ENCODE peak calls at places on chromosomes 4 and X, in seven cellular contexts. One of them, this sample, is unnamed.

GRCh38 chr4:10620935-10621488 is 63.6 kb downstream of the CLNK start:
- DNase-seq in substantia nigra: no peak
- DNase-seq in foreskin fibroblast: no peak
- DNase-seq in T-cell: no peak
- DNase-seq in fibroblast of mammary gland: no peak
- DNase-seq in heart right ventricle: no peak
- DNase-seq in activated naive CD4-positive, alpha-beta T cell treated with Interleukin-2 at 50 U/mL for 16 hours: no peak
- DNase-seq in this sample: no peak

GRCh38 chr4:156931267-156931666 is 40.3 kb downstream of the PDGFC start:
- DNase-seq in substantia nigra: no peak
- DNase-seq in foreskin fibroblast: peak
- DNase-seq in T-cell: no peak
- DNase-seq in fibroblast of mammary gland: peak
- DNase-seq in heart right ventricle: no peak
- DNase-seq in activated naive CD4-positive, alpha-beta T cell treated with Interleukin-2 at 50 U/mL for 16 hours: no peak
- DNase-seq in this sample: no peak

GRCh38 chr4:4333265-4333706 is 43.2 kb downstream of the ZBTB49 start:
- DNase-seq in substantia nigra: no peak
- DNase-seq in foreskin fibroblast: peak
- DNase-seq in T-cell: no peak
- DNase-seq in fibroblast of mammary gland: peak
- DNase-seq in heart right ventricle: peak
- DNase-seq in activated naive CD4-positive, alpha-beta T cell treated with Interleukin-2 at 50 U/mL for 16 hours: no peak
- DNase-seq in this sample: no peak

GRCh38 chrX:118975831-118976598 is 1.6 kb downstream of the LONRF3 start:
- DNase-seq in substantia nigra: no peak
- DNase-seq in foreskin fibroblast: peak
- DNase-seq in T-cell: peak
- DNase-seq in fibroblast of mammary gland: peak
- DNase-seq in heart right ventricle: peak
- DNase-seq in activated naive CD4-positive, alpha-beta T cell treated with Interleukin-2 at 50 U/mL for 16 hours: peak
- DNase-seq in this sample: peak

GRCh38 chrX:108198420-108198819 is 106.8 kb downstream of the ATG4A start:
- DNase-seq in substantia nigra: no peak
- DNase-seq in foreskin fibroblast: peak
- DNase-seq in T-cell: no peak
- DNase-seq in fibroblast of mammary gland: peak
- DNase-seq in heart right ventricle: no peak
- DNase-seq in activated naive CD4-positive, alpha-beta T cell treated with Interleukin-2 at 50 U/mL for 16 hours: no peak
- DNase-seq in this sample: no peak

GRCh38 chr4:99763635-99764101 is 53.0 kb upstream of the DAPP1 start:
- DNase-seq in substantia nigra: no peak
- DNase-seq in foreskin fibroblast: peak
- DNase-seq in T-cell: no peak
- DNase-seq in fibroblast of mammary gland: peak
- DNase-seq in heart right ventricle: no peak
- DNase-seq in activated naive CD4-positive, alpha-beta T cell treated with Interleukin-2 at 50 U/mL for 16 hours: peak
- DNase-seq in this sample: no peak

GRCh38 chrX:44203791-44204190 is 139.7 kb downstream of the EFHC2 start:
- DNase-seq in substantia nigra: no peak
- DNase-seq in foreskin fibroblast: no peak
- DNase-seq in T-cell: no peak
- DNase-seq in fibroblast of mammary gland: no peak
- DNase-seq in heart right ventricle: no peak
- DNase-seq in activated naive CD4-positive, alpha-beta T cell treated with Interleukin-2 at 50 U/mL for 16 hours: no peak
- DNase-seq in this sample: no peak

GRCh38 chrX:44224760-44225159 is 118.7 kb downstream of the EFHC2 start:
- DNase-seq in substantia nigra: no peak
- DNase-seq in foreskin fibroblast: no peak
- DNase-seq in T-cell: no peak
- DNase-seq in fibroblast of mammary gland: no peak
- DNase-seq in heart right ventricle: no peak
- DNase-seq in activated naive CD4-positive, alpha-beta T cell treated with Interleukin-2 at 50 U/mL for 16 hours: no peak
- DNase-seq in this sample: no peak

GRCh38 chrX:1542994-1543725 is 6.2 kb upstream of the P2RY8 start:
- DNase-seq in substantia nigra: no peak
- DNase-seq in foreskin fibroblast: no peak
- DNase-seq in T-cell: no peak
- DNase-seq in fibroblast of mammary gland: no peak
- DNase-seq in heart right ventricle: no peak
- DNase-seq in activated naive CD4-positive, alpha-beta T cell treated with Interleukin-2 at 50 U/mL for 16 hours: no peak
- DNase-seq in this sample: no peak

GRCh38 chrX:104621781-104622180 is 55.8 kb downstream of the IL1RAPL2 start:
- DNase-seq in substantia nigra: no peak
- DNase-seq in foreskin fibroblast: no peak
- DNase-seq in T-cell: no peak
- DNase-seq in fibroblast of mammary gland: no peak
- DNase-seq in heart right ventricle: no peak
- DNase-seq in activated naive CD4-positive, alpha-beta T cell treated with Interleukin-2 at 50 U/mL for 16 hours: no peak
- DNase-seq in this sample: no peak

GRCh38 chr4:168384437-168385141 is 66.0 kb upstream of the DDX60 start:
- DNase-seq in substantia nigra: no peak
- DNase-seq in foreskin fibroblast: no peak
- DNase-seq in T-cell: no peak
- DNase-seq in fibroblast of mammary gland: peak
- DNase-seq in heart right ventricle: no peak
- DNase-seq in activated naive CD4-positive, alpha-beta T cell treated with Interleukin-2 at 50 U/mL for 16 hours: no peak
- DNase-seq in this sample: no peak

This sample was measured in NCI-H1417.